ENCODE peak calls at places on chromosomes 5 and 9, in six cellular contexts. H is tibial nerve; C is CD4-positive, alpha-beta T cell; Z is sigmoid colon; R is SK-N-SH; X is heart right ventricle. T is an unnamed sample.

GRCh38 chr5:139725073-139725830 is 70.4 kb upstream of the PSD2 start:
- DNase-seq in X (peak), C (no peak), H (no peak), R (peak), Z (peak), T (peak)

GRCh38 chr9:123378028-123378427 is 22.0 kb downstream of the CRB2 start:
- DNase-seq in X (no peak), C (no peak), Z (no peak), H (peak), R (no peak), T (no peak)

GRCh38 chr5:56481998-56482698 is 249.0 kb upstream of the ANKRD55 start:
- DNase-seq in C (no peak), H (no peak), R (peak), X (no peak), Z (no peak), T (no peak)

GRCh38 chr5:141850786-141851185 is 27.4 kb downstream of the PCDH1 start:
- DNase-seq in H (no peak), C (no peak), R (peak), X (no peak), Z (no peak), T (no peak)

GRCh38 chr5:10588779-10589447 is 25.0 kb downstream of the ANKRD33B start:
- DNase-seq in C (no peak), H (no peak), X (no peak), R (no peak), Z (peak), T (no peak)

GRCh38 chr9:122127396-122127798 is 32.2 kb downstream of the NDUFA8 start:
- DNase-seq in H (no peak), X (no peak), Z (peak), R (no peak), C (no peak), T (no peak)

GRCh38 chr5:22835630-22836029 is 17.5 kb downstream of the CDH12 start:
- DNase-seq in H (no peak), C (no peak), X (no peak), R (no peak), Z (no peak), T (no peak)

GRCh38 chr5:142587354-142587965 is 98.4 kb downstream of the FGF1 start:
- DNase-seq in C (no peak), Z (no peak), H (peak), X (peak), R (no peak), T (peak)

GRCh38 chr9:121372563-121373400 is 2.7 kb upstream of the STOM start:
- DNase-seq in H (no peak), X (no peak), R (no peak), Z (peak), C (no peak), T (peak)

GRCh38 chr5:33806736-33807442 is 84.9 kb downstream of the ADAMTS12 start:
- DNase-seq in Z (no peak), H (no peak), C (no peak), X (no peak), R (no peak), T (no peak)

GRCh38 chr5:126865299-126865698 is 88.4 kb downstream of the LMNB1 start:
- DNase-seq in R (no peak), X (no peak), C (no peak), Z (no peak), H (no peak), T (no peak)

GRCh38 chr5:115398726-115399125 is 102.3 kb upstream of the CCDC112 start:
- DNase-seq in X (no peak), R (no peak), Z (no peak), C (no peak), H (no peak), T (no peak)

DNA sequence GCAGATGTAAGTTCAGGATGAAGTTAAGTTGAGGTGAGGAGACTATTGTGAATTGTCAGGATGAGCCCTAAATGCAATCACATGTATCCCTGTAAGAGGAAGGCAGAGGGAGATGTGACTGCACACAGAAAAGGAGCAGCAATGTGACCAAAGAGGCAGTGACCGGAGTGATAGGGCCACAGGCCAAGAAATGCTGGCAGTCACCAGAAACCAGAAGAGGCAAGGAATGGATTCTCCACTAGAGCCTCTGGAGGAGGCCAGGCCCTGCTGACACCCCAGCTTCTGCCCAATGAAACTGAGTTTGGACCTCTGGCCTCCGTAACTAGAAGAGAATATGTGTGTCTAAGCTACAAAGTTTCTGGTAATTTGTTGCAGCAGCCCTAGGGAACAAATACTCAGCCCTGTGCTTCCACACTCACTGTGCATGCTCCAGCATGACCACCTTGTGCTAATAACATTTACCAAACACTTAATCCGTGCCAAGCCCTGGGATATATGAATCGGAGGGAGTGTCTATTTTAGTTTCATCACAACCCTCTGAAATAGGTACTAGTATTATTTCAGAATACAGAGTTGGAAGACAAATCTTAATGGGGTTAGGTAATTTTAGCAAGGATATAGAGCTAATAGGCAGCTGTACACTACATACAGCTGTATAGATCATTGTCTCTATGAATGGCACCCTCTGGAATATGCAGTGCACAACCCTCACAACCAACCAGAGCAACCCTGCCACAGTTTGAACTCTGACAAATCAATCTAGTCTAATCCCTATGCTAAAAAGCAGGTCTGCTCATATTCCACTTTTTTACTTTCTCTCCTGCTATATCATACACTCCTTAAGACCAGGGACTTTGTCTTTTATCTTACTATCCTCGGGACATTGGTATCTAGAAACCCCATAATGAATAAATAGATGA is 7.8 kb upstream of the GPX8 start:
- DNase-seq in X (no peak), C (no peak), H (no peak), R (no peak), Z (no peak), T (no peak)
- H3K27ac ChIP-seq in X (no peak), C (no peak), H (no peak), R (no peak), Z (no peak), T (no peak)

GRCh38 chr9:127451681-127452480 is 571 bp downstream of the LRSAM1 start:
- DNase-seq in C (peak), H (no peak), X (peak), Z (peak), R (peak), T (peak)

GRCh38 chr9:127450831-127451680 is at the start of the genes LRSAM1 and RPL12:
- DNase-seq in X (peak), C (peak), H (peak), Z (peak), R (peak), T (peak)

GRCh38 chr9:127455299-127455992 is 4.1 kb downstream of the LRSAM1 start:
- DNase-seq in Z (no peak), R (no peak), C (no peak), H (no peak), X (no peak), T (peak)

GRCh38 chr9:127450170-127450830 is 906 bp downstream of the RPL12 start:
- DNase-seq in X (no peak), H (no peak), C (no peak), Z (no peak), R (no peak), T (peak)

DNA sequence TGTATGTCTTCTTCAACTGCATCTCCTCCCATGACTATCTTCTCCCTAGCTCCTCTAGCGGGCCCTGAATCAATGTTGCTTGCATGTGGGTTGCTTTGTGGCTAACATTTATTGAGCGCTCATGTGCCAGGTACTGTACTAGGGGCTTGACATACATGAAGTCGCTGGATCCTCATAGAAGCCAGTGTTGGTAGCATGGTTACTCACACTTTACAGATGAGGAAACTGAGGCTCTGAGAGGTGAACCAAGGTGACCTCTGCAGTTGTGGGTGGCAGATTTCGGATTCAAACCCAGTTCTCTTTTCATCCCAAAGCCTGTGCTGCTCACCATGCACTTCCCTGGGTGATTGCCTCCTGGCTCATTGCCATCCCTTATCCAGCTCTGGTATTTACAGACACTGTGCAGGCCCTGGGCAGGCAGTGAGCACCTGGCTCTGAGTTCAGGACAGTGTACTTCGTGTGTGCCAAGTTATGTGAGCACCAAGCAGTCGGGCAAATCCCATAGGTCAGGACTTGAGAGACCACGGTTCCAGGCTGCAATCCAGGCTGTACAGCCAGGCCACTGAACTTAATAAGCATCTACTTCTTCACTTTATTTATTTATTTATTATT is 1.3 kb downstream of the LRSAM1 start:
- DNase-seq in Z (peak), H (peak), R (peak), C (no peak), X (peak), T (peak)
- H3K27ac ChIP-seq in Z (peak), H (peak), R (peak), C (no peak), X (peak), T (peak)

GRCh38 chr9:85541876-85542275 is 199.9 kb downstream of the AGTPBP1 start:
- DNase-seq in R (no peak), H (no peak), C (no peak), Z (no peak), X (no peak), T (no peak)
- H3K27ac ChIP-seq in R (no peak), H (no peak), C (no peak), Z (no peak), X (no peak), T (no peak)

GRCh38 chr5:131416729-131417128 is 152.9 kb downstream of the CDC42SE2 start:
- DNase-seq in C (no peak), R (no peak), X (no peak), Z (no peak), H (no peak), T (no peak)
- H3K27ac ChIP-seq in C (no peak), R (no peak), X (no peak), Z (no peak), H (no peak), T (no peak)